ENCODE peak calls at places on chromosome 11, in five cellular contexts. A, K, J, S and W are unnamed samples.
A peak's percentile ranks its signal among the peaks of the same experiment; 100 is the strongest.

GRCh38 chr11:93986716-93987115 is 34.4 kb upstream of the HEPHL1 start:
- DNase-seq in J (no peak), K (no peak), S (no peak), A (peak; percentile 55), W (no peak)

GRCh38 chr11:17700991-17701390 is 18.4 kb upstream of the MYOD1 start:
- DNase-seq in J (no peak), A (no peak), K (no peak), S (no peak), W (no peak)

GRCh38 chr11:16606784-16607674 is 131.4 kb upstream of the C11orf58 start:
- DNase-seq in A (peak; percentile 32), S (peak; percentile 41), K (no peak), J (no peak), W (no peak)

GRCh38 chr11:78478536-78478935 is 60.9 kb upstream of the GAB2 start:
- DNase-seq in S (no peak), J (no peak), K (no peak), A (no peak), W (no peak)

GRCh38 chr11:11584446-11584810 is 37.4 kb downstream of the GALNT18 start:
- DNase-seq in J (no peak), A (no peak), S (no peak), K (no peak), W (no peak)

GRCh38 chr11:95337175-95337957 is 106.4 kb upstream of the SESN3 start:
- DNase-seq in S (peak; percentile 56), A (peak; percentile 43), K (peak; percentile 61), J (no peak), W (peak; percentile 65)

GRCh38 chr11:46906596-46906995 is 11.8 kb downstream of the LRP4 start:
- DNase-seq in J (no peak), K (no peak), S (no peak), A (peak; percentile 23), W (no peak)

GRCh38 chr11:60786811-60787567 is 1.9 kb downstream of the MS4A10 start:
- DNase-seq in J (no peak), K (no peak), S (peak; percentile 36), A (peak; percentile 83), W (no peak)

GRCh38 chr11:126145954-126146353 is 65.5 kb downstream of the RPUSD4 start:
- DNase-seq in A (no peak), J (no peak), S (no peak), K (no peak), W (no peak)

GRCh38 chr11:3109921-3110706 is 52.9 kb upstream of the CARS1 start:
- DNase-seq in J (no peak), S (peak; percentile 22), K (peak; percentile 23), A (no peak), W (peak; percentile 55)